ENCODE peak calls at places on chromosomes 16 and 17, in eight cellular contexts. L is thoracic aorta, N is HFF-Myc, B is tibial nerve, S is fibroblast of lung, V is AG09309, G is PC-9, J is lower leg skin. R is an unnamed sample.
A peak's percentile ranks its signal among the peaks of the same experiment; 100 is the strongest.

GRCh38 chr16:87326151-87326571 is 9.0 kb upstream of the C16orf95 start:
- DNase-seq in L (no peak), N (no peak), B (no peak), S (no peak), V (no peak), G (no peak), J (no peak), R (no peak)

GRCh38 chr16:2709588-2709984 is 10.4 kb downstream of the PRSS27 start:
- DNase-seq in L (no peak), N (no peak), B (no peak), S (no peak), V (no peak), G (no peak), J (no peak), R (no peak)

GRCh38 chr16:5633845-5634440 is 536.3 kb upstream of the EEF2KMT start:
- DNase-seq in L (no peak), N (no peak), B (no peak), S (peak; percentile 2), V (no peak), G (no peak), J (no peak), R (no peak)

GRCh38 chr17:20823890-20824289 is 218.9 kb downstream of the USP22 start:
- DNase-seq in L (no peak), N (no peak), B (no peak), S (no peak), V (no peak), G (no peak), J (no peak), R (no peak)

GRCh38 chr17:60086822-60087591 is 8.3 kb upstream of the HEATR6 start:
- DNase-seq in L (no peak), N (no peak), B (no peak), S (peak; percentile 51), V (no peak), G (no peak), J (no peak), R (no peak)

GRCh38 chr16:9061358-9061813 is 30.1 kb upstream of the HAPSTR1 start:
- DNase-seq in L (no peak), N (no peak), B (no peak), S (peak; percentile 89), V (no peak), G (peak; percentile 49), J (no peak), R (no peak)

GRCh38 chr16:87308826-87309225 is 8.4 kb downstream of the C16orf95 start:
- DNase-seq in L (no peak), N (no peak), B (no peak), S (no peak), V (no peak), G (no peak), J (no peak), R (no peak)

GRCh38 chr16:35559911-35560636 is 2100.7 kb downstream of the TP53TG3F start:
- DNase-seq in L (no peak), N (no peak), B (no peak), S (no peak), V (no peak), G (peak; percentile 37), J (no peak), R (no peak)

GRCh38 chr17:14940946-14941280 is 324.2 kb downstream of the PMP22 start:
- DNase-seq in L (no peak), N (no peak), B (no peak), S (no peak), V (no peak), G (no peak), J (no peak), R (no peak)

GRCh38 chr16:87809150-87809902 is 43.5 kb upstream of the KLHDC4 start:
- DNase-seq in L (no peak), N (no peak), B (no peak), S (no peak), V (no peak), G (no peak), J (no peak), R (no peak)

GRCh38 chr17:33941744-33942143 is 313.3 kb upstream of the CCL2 start:
- DNase-seq in L (no peak), N (no peak), B (no peak), S (no peak), V (no peak), G (no peak), J (no peak), R (no peak)

GRCh38 chr17:81607431-81607830 is 29.5 kb downstream of the NPLOC4 start:
- DNase-seq in L (no peak), N (no peak), B (no peak), S (no peak), V (peak; percentile 8), G (no peak), J (no peak), R (no peak)

GRCh38 chr16:52099382-52099781 is 447.6 kb downstream of the TOX3 start:
- DNase-seq in L (no peak), N (no peak), B (no peak), S (no peak), V (no peak), G (no peak), J (no peak), R (no peak)

GRCh38 chr17:2239882-2240430 is 63.6 kb downstream of the SMG6 start:
- DNase-seq in L (peak; percentile 55), N (peak; percentile 76), B (peak; percentile 60), S (peak; percentile 93), V (peak; percentile 53), G (peak; percentile 73), J (peak; percentile 90), R (peak; percentile 68)

GRCh38 chr17:40362696-40363479 is 1.6 kb downstream of the GJD3 start:
- DNase-seq in L (no peak), N (no peak), B (no peak), S (peak; percentile 69), V (no peak), G (peak; percentile 72), J (peak; percentile 94), R (no peak)

GRCh38 chr16:61684566-61684965 is 351.7 kb downstream of the CDH8 start:
- DNase-seq in L (no peak), N (no peak), B (no peak), S (no peak), V (no peak), G (no peak), J (no peak), R (no peak)

DNA sequence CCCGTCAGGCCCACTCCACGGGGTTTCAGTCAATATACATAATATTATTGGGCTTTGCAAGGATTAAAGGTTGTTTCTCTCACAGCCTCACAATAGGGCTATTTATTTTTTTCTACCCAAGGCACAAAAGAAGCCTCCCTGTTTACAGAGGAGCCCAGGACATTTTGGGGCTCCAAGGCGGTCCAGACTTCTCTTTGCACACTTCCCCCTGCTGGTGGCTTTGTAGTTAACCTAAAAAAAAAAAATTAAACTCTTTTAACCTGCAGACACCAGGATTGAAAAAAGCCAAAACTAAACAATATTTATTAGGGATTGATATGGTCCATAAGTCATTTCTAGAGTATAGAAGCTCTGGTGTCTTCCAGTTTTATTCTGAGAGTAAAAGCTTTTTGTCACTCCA is 169.7 kb upstream of the ZFHX3 start:
- DNase-seq in L (no peak), N (no peak), B (no peak), S (no peak), V (no peak), G (no peak), J (no peak), R (no peak)
- TF ChIP-seq CTCF in L (no peak), N (peak; percentile 27), B (no peak), S (no peak), V (peak; percentile 23), G (peak; percentile 55), J (no peak), R (peak; percentile 31)

DNA sequence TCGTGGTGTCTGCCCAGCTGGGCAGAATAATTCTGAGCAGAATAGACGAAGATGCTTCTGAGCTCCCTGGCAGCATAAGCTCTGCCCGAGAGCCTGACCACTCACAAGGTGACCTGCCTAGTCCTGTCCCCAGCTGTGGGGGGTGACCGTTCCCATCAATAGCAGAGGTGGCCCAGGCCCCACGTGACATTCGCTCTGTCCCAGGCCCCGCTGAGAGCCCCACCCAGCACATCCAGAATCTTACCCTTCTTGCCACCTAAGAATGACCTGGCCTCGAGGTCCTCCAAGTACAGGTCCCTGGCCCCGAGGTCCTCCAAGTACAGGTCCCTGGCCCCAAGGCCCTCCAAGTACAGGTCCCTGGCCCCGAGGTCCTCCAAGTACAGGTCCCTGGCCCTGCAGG is 695 bp upstream of the TMEM204 start:
- DNase-seq in L (no peak), N (no peak), B (no peak), S (no peak), V (no peak), G (no peak), J (no peak), R (no peak)
- H3K4me3 ChIP-seq in L (peak overlapping the region; percentile 79), N (peak overlapping the region; percentile 85), B (no peak overlapping the region), S (no peak overlapping the region), V (no peak overlapping the region), G (no peak overlapping the region), J (no peak overlapping the region), R (no peak overlapping the region)

DNA sequence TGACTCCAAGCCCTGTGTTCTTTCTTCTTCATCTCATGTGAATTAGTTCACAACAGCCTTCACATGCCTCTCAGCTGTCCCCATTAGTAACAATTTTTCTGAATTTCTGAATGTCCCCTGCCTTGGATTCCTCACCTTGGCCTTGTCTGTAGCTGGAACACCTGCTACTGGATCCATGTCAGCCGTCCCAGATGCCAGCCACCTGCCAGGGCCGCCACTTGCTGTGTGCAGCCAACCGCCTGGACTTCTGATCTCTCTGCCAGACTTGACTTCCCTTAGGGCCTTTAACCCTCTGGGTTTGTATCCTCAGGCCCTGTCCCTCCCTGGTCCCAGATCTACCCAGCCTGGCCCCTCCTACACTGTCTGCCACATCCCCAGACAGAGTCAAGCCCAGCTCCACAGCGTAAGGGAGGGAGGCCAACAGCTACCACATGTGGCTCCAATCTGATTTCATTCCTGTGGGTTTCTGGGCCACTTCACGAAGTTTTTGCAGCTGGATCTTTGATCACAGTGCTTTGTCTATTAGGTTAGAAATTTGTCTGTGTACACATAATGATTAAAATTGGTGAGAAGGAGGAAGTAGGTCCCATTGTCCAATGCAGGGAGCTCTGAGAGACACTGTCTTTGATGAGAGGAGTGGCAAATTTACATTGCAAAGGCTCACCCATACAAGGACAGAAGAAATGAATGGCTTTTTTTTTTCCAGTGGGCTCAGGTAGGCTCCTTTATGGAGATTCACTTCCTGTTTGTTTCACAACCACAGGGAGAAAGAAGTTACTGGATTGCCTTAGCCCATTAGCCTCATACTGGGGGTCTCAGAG is 15.3 kb downstream of the MPP2 start:
- DNase-seq in L (no peak), N (no peak), B (no peak), S (no peak), V (no peak), G (no peak), J (no peak), R (no peak)
- TF ChIP-seq CTCF in L (no peak), N (no peak), B (no peak), S (no peak), V (no peak), G (no peak), J (no peak), R (no peak)

DNA sequence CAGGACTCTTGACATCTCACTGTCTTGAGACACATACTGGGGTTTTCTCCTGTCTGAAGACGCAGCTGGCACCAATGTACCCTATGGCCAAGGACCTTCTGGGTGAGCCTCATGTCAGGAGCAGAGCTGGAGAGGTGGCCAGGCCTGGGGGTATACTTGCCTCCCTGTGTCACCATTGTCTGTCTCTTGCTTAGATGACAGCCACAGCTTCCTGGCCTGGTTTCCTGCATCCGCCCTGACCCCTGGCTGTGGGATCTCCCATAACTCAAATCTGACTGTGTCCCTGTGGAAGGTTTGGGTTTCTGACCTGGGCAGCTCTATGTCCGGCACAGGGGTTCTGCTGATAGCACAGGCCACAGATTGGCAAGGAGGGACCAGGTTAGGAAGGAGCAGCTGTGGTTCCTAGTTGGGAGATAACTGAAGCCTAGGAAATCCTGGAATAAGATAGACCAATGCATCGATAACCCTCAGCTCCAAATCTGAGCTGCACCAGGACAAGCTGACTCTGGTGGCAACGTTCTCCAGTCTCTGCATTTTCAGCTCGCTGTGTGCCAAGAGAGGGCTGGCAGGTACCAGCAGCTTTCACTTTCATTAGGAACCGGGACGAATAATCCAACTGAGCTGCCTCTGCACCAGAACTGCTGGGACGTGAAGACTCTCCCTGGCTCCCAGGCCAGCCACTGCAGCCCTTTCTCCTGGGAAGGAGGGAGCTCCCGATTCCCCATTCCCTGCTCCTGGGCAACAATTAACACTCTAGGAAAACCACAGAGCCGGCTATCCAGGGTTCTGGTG is 5.0 kb downstream of the DEXI start:
- DNase-seq in L (no peak), N (no peak), B (no peak), S (no peak), V (no peak), G (no peak), J (no peak), R (no peak)
- H3K4me3 ChIP-seq in L (peak overlapping the region; percentile 68), N (no peak overlapping the region), B (no peak overlapping the region), S (no peak overlapping the region), V (no peak overlapping the region), G (no peak overlapping the region), J (no peak overlapping the region), R (no peak overlapping the region)